ENCODE peak calls at places on chromosomes 13 and 19, in nine cellular contexts. K, A, H, I, X, U, C, R and G are unnamed samples.

GRCh38 chr13:107441279-107441678 is 774.1 kb downstream of the LIG4 start:
- DNase-seq in X (no peak), K (peak; percentile 70), I (no peak), H (no peak), R (no peak), C (no peak), U (no peak), A (no peak), G (no peak)

GRCh38 chr19:56637976-56638555 is 4.9 kb upstream of the SMIM17 start:
- DNase-seq in K (peak; percentile 83), X (no peak), R (no peak), U (peak; percentile 54), H (no peak), A (no peak), I (peak; percentile 68), C (no peak), G (no peak)

GRCh38 chr19:53511933-53512374 is 26.0 kb upstream of the ZNF331 start:
- DNase-seq in C (peak; percentile 19), U (peak; percentile 49), I (peak; percentile 29), R (no peak), A (peak; percentile 30), H (peak; percentile 7), X (peak; percentile 32), K (peak; percentile 47), G (peak; percentile 9)

GRCh38 chr19:45881082-45881908 is 4.6 kb downstream of the IRF2BP1 start:
- DNase-seq in H (no peak), A (no peak), I (no peak), U (no peak), C (no peak), R (no peak), X (no peak), K (no peak), G (no peak)

GRCh38 chr19:731000-731399 is 19.9 kb upstream of the MISP start:
- DNase-seq in C (no peak), R (no peak), U (no peak), X (no peak), K (no peak), I (no peak), A (no peak), H (no peak), G (no peak)

GRCh38 chr13:85825454-85825853 is 26.2 kb upstream of the SLITRK6 start:
- DNase-seq in C (no peak), H (no peak), X (no peak), U (no peak), I (no peak), A (no peak), K (peak; percentile 1), R (no peak), G (no peak)

GRCh38 chr19:1251503-1252220 is 3.3 kb downstream of the MIDN start:
- DNase-seq in C (no peak), H (no peak), K (no peak), X (peak; percentile 51), R (no peak), U (peak; percentile 86), A (peak; percentile 64), I (peak; percentile 57), G (no peak)

GRCh38 chr19:5691930-5692784 is 2.1 kb downstream of the RPL36 start:
- DNase-seq in K (no peak), X (no peak), C (no peak), H (no peak), R (no peak), A (peak; percentile 32), I (no peak), U (peak; percentile 61), G (no peak)

GRCh38 chr19:16931306-16931705 is 42.5 kb downstream of the F2RL3 start:
- DNase-seq in R (no peak), X (no peak), A (no peak), I (no peak), U (no peak), C (no peak), H (no peak), K (no peak), G (no peak)

GRCh38 chr13:112819111-112819510 is 129.3 kb downstream of the ATP11A start:
- DNase-seq in H (no peak), R (no peak), A (no peak), U (no peak), K (no peak), X (no peak), I (no peak), C (no peak), G (no peak)

GRCh38 chr13:92175330-92175729 is 776.9 kb downstream of the GPC5 start:
- DNase-seq in C (no peak), H (no peak), I (no peak), X (no peak), R (no peak), A (no peak), U (no peak), K (peak; percentile 78), G (no peak)

GRCh38 chr19:33662391-33662790 is 40.6 kb downstream of the CHST8 start:
- DNase-seq in I (no peak), X (no peak), U (no peak), A (no peak), H (no peak), C (no peak), K (no peak), R (no peak), G (no peak)